ENCODE peak calls at places on chromosomes 3 and 15, in eight cellular contexts. U is SJSA1; E is A549; Z is CD4-positive, alpha-beta T cell; J is kidney; B is PC-3; Y is psoas muscle; V is naive thymus-derived CD4-positive, alpha-beta T cell. F is an unnamed sample.

GRCh38 chr3:157816296-157816695 is 289.9 kb downstream of the SHOX2 start:
- DNase-seq in U (no peak), E (no peak), Z (no peak), J (no peak), B (no peak), Y (no peak), V (no peak), F (no peak)

GRCh38 chr3:177724020-177724638 is 526.8 kb upstream of the TBL1XR1 start:
- DNase-seq in U (no peak), E (no peak), Z (no peak), J (peak; percentile 83), B (no peak), Y (peak; percentile 89), V (no peak), F (no peak)

GRCh38 chr3:4426782-4427344 is 40.2 kb downstream of the SUMF1 start:
- DNase-seq in U (no peak), E (no peak), Z (no peak), J (no peak), B (peak; percentile 93), Y (no peak), V (no peak), F (no peak)

GRCh38 chr3:149340310-149340933 is 7.0 kb upstream of the TM4SF18 start:
- DNase-seq in U (no peak), E (no peak), Z (no peak), J (no peak), B (peak; percentile 86), Y (no peak), V (no peak), F (no peak)

GRCh38 chr3:132145833-132146232 is 111.0 kb upstream of the CPNE4 start:
- DNase-seq in U (no peak), E (no peak), Z (no peak), J (no peak), B (no peak), Y (no peak), V (no peak), F (no peak)

GRCh38 chr3:139732729-139733128 is 55.0 kb upstream of the NMNAT3 start:
- DNase-seq in U (no peak), E (no peak), Z (no peak), J (no peak), B (no peak), Y (no peak), V (no peak), F (no peak)

GRCh38 chr3:126530171-126531050 is 6.5 kb downstream of the CHST13 start:
- DNase-seq in U (no peak), E (no peak), Z (no peak), J (peak; percentile 77), B (no peak), Y (peak; percentile 57), V (no peak), F (no peak)

GRCh38 chr3:125057186-125057850 is 1.5 kb upstream of the HEG1 start:
- DNase-seq in U (peak; percentile 69), E (no peak), Z (no peak), J (no peak), B (peak; percentile 83), Y (no peak), V (no peak), F (no peak)

GRCh38 chr3:106794442-106794841 is 582.8 kb upstream of the CCDC54 start:
- DNase-seq in U (no peak), E (no peak), Z (no peak), J (no peak), B (peak; percentile 67), Y (no peak), V (no peak), F (no peak)

GRCh38 chr3:42698911-42699230 is 3.7 kb downstream of the HHATL start:
- DNase-seq in U (no peak), E (no peak), Z (no peak), J (no peak), B (no peak), Y (peak; percentile 69), V (no peak), F (no peak)

GRCh38 chr3:155309581-155309980 is 16.1 kb upstream of the STRIT1 start:
- DNase-seq in U (no peak), E (no peak), Z (no peak), J (no peak), B (no peak), Y (no peak), V (no peak), F (no peak)

GRCh38 chr3:144552642-144553041 is 581.0 kb downstream of the DIPK2A start:
- DNase-seq in U (no peak), E (no peak), Z (no peak), J (no peak), B (no peak), Y (no peak), V (no peak), F (no peak)

GRCh38 chr3:53845881-53846133 is 412 bp downstream of the CHDH start:
- DNase-seq in U (no peak), E (no peak), Z (no peak), J (no peak), B (no peak), Y (no peak), V (no peak), F (no peak)

GRCh38 chr15:92623435-92623834 is 32.1 kb downstream of the FAM174B start:
- DNase-seq in U (no peak), E (no peak), Z (no peak), J (no peak), B (no peak), Y (peak; percentile 87), V (no peak), F (peak; percentile 33)

GRCh38 chr3:117600666-117601065 is 891.1 kb downstream of the TUSC7 start:
- DNase-seq in U (no peak), E (no peak), Z (no peak), J (no peak), B (no peak), Y (no peak), V (no peak), F (no peak)

GRCh38 chr3:71495708-71496472 is 87.6 kb downstream of the FOXP1 start:
- DNase-seq in U (peak; percentile 61), E (peak; percentile 60), Z (no peak), J (no peak), B (peak; percentile 78), Y (no peak), V (no peak), F (peak; percentile 65)

GRCh38 chr3:141878812-141879211 is 2.4 kb downstream of the ATP1B3 start:
- DNase-seq in U (no peak), E (no peak), Z (no peak), J (no peak), B (no peak), Y (no peak), V (no peak), F (no peak)

GRCh38 chr3:150446470-150446977 is 38.4 kb downstream of the TSC22D2 start:
- DNase-seq in U (no peak), E (no peak), Z (no peak), J (no peak), B (no peak), Y (no peak), V (no peak), F (no peak)

GRCh38 chr3:191235331-191236314 is 36.6 kb downstream of the OSTN start:
- DNase-seq in U (no peak), E (no peak), Z (no peak), J (no peak), B (peak; percentile 57), Y (no peak), V (no peak), F (no peak)

GRCh38 chr3:61847784-61848462 is 286.6 kb downstream of the PTPRG start:
- DNase-seq in U (no peak), E (no peak), Z (no peak), J (peak; percentile 87), B (no peak), Y (peak; percentile 71), V (no peak), F (no peak)

GRCh38 chr3:129002573-129003569 is 1.8 kb downstream of the EFCC1 start:
- DNase-seq in U (no peak), E (no peak), Z (no peak), J (no peak), B (no peak), Y (peak; percentile 35), V (no peak), F (no peak)

GRCh38 chr3:135023985-135024658 is 229.1 kb downstream of the EPHB1 start:
- DNase-seq in U (no peak), E (no peak), Z (no peak), J (no peak), B (no peak), Y (no peak), V (no peak), F (no peak)

GRCh38 chr15:76460871-76461270 is 124.3 kb downstream of the ISL2 start:
- DNase-seq in U (no peak), E (no peak), Z (no peak), J (no peak), B (no peak), Y (no peak), V (no peak), F (no peak)

GRCh38 chr3:45387636-45388348 is 584 bp upstream of the LARS2 start:
- DNase-seq in U (no peak), E (no peak), Z (no peak), J (no peak), B (no peak), Y (peak; percentile 57), V (no peak), F (no peak)
- H3K27ac ChIP-seq in U (no peak overlapping the region), E (peak overlapping the region; percentile 93), Z (no peak overlapping the region), J (no peak overlapping the region), B (no peak overlapping the region), Y (peak overlapping the region; percentile 86), V (peak overlapping the region; percentile 77), F (peak overlapping the region; percentile 68)

GRCh38 chr15:58770519-58770856 is 614 bp upstream of the MINDY2 start:
- DNase-seq in U (no peak), E (peak; percentile 68), Z (no peak), J (no peak), B (peak; percentile 61), Y (no peak), V (peak; percentile 55), F (no peak)
- H3K27ac ChIP-seq in U (peak overlapping the region; percentile 28), E (peak overlapping the region; percentile 87), Z (peak overlapping the region; percentile 74), J (peak overlapping the region; percentile 91), B (peak overlapping the region; percentile 60), Y (peak overlapping the region; percentile 98), V (peak overlapping the region; percentile 90), F (peak overlapping the region; percentile 90)

GRCh38 chr3:12182687-12183441 is 24.2 kb upstream of the TIMP4 start:
- DNase-seq in U (no peak), E (no peak), Z (no peak), J (no peak), B (no peak), Y (no peak), V (no peak), F (no peak)
- H3K27ac ChIP-seq in U (no peak overlapping the region), E (peak overlapping the region; percentile 36), Z (no peak overlapping the region), J (no peak overlapping the region), B (no peak overlapping the region), Y (no peak overlapping the region), V (no peak overlapping the region), F (no peak overlapping the region)

DNA sequence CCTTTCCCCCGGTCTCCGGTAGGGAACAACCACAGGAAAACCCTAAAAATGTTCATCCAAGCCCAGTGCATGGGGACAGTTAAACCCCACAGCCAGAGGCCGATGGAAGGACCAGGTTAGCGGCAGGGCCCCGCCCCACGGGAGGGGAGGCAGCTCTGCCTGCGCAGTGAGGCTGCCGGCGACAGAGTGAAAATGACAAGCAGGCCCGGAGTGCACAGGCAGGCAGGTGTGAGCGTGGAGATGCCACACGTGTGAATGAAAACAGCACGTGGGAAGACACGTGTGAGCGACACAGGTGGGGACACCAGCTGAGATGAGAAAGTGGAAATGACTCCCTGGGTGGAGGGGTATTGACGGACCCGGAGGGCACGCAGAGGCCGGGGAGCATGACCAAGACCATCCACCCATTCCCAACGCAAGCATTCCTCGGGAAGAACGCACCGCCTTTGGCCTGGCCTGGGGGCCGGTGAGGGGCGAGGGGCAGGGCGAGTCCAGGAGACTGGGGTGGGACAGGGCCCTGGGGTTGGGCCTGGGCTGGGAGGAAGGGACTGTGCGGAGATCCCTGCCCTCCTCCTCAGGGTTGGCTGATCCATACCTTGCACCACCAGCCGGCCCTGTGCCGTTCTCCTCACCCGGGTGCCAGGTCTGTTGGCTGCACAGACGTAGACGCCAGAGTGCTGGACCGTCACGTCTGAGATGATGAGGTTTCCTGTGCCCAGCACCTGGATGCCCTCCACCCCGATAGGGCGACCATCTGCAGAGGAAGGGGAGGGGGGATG is 28.4 kb downstream of the RNU5B-1 start:
- DNase-seq in U (no peak), E (no peak), Z (no peak), J (peak; percentile 69), B (no peak), Y (peak; percentile 35), V (no peak), F (no peak)
- H3K27ac ChIP-seq in U (no peak overlapping the region), E (no peak overlapping the region), Z (no peak overlapping the region), J (no peak overlapping the region), B (no peak overlapping the region), Y (no peak overlapping the region), V (no peak overlapping the region), F (no peak overlapping the region)

F was measured in epithelial cell of prostate.